ENCODE peak calls at places on chromosome 1, in six cellular contexts. One of them, this sample, is unnamed.

GRCh38 chr1:228513244-228513900 is 26.2 kb downstream of the RNF187 start:
- DNase-seq in CD4-positive, alpha-beta T cell: no peak
- DNase-seq in uterus: no peak
- DNase-seq in stimulated activated CD4-positive, alpha-beta T cell treated with anti-CD3 and anti-CD28 coated beads, Interleukin-2, amount 100 ng/mL, for 48 hours: no peak
- DNase-seq in WTC11: no peak
- DNase-seq in AG04449: no peak
- DNase-seq in this sample: no peak

GRCh38 chr1:8970870-8971337 is 25.2 kb downstream of the CA6 start:
- DNase-seq in stimulated activated CD4-positive, alpha-beta T cell treated with anti-CD3 and anti-CD28 coated beads, Interleukin-2, amount 100 ng/mL, for 48 hours: no peak
- DNase-seq in AG04449: no peak
- DNase-seq in uterus: no peak
- DNase-seq in WTC11: no peak
- DNase-seq in CD4-positive, alpha-beta T cell: peak
- DNase-seq in this sample: no peak

GRCh38 chr1:22529901-22530621 is 33.2 kb upstream of the EPHA8 start:
- DNase-seq in CD4-positive, alpha-beta T cell: no peak
- DNase-seq in stimulated activated CD4-positive, alpha-beta T cell treated with anti-CD3 and anti-CD28 coated beads, Interleukin-2, amount 100 ng/mL, for 48 hours: no peak
- DNase-seq in AG04449: no peak
- DNase-seq in WTC11: no peak
- DNase-seq in uterus: peak
- DNase-seq in this sample: no peak

GRCh38 chr1:202964755-202965440 is 2.2 kb downstream of the CYB5R1 start:
- DNase-seq in stimulated activated CD4-positive, alpha-beta T cell treated with anti-CD3 and anti-CD28 coated beads, Interleukin-2, amount 100 ng/mL, for 48 hours: no peak
- DNase-seq in uterus: no peak
- DNase-seq in AG04449: no peak
- DNase-seq in CD4-positive, alpha-beta T cell: no peak
- DNase-seq in WTC11: no peak
- DNase-seq in this sample: no peak

GRCh38 chr1:154747841-154748766 is 122.0 kb downstream of the KCNN3 start:
- DNase-seq in WTC11: no peak
- DNase-seq in uterus: no peak
- DNase-seq in CD4-positive, alpha-beta T cell: peak
- DNase-seq in AG04449: no peak
- DNase-seq in stimulated activated CD4-positive, alpha-beta T cell treated with anti-CD3 and anti-CD28 coated beads, Interleukin-2, amount 100 ng/mL, for 48 hours: peak
- DNase-seq in this sample: peak

GRCh38 chr1:119285482-119285881 is 83.1 kb upstream of the HAO2 start:
- DNase-seq in WTC11: no peak
- DNase-seq in uterus: no peak
- DNase-seq in CD4-positive, alpha-beta T cell: no peak
- DNase-seq in stimulated activated CD4-positive, alpha-beta T cell treated with anti-CD3 and anti-CD28 coated beads, Interleukin-2, amount 100 ng/mL, for 48 hours: no peak
- DNase-seq in AG04449: peak
- DNase-seq in this sample: no peak

GRCh38 chr1:166237675-166238074 is 70.9 kb upstream of the FAM78B start:
- DNase-seq in WTC11: no peak
- DNase-seq in CD4-positive, alpha-beta T cell: no peak
- DNase-seq in stimulated activated CD4-positive, alpha-beta T cell treated with anti-CD3 and anti-CD28 coated beads, Interleukin-2, amount 100 ng/mL, for 48 hours: no peak
- DNase-seq in uterus: no peak
- DNase-seq in AG04449: no peak
- DNase-seq in this sample: no peak

GRCh38 chr1:162361349-162361748 is 15.3 kb downstream of the SPATA46 start:
- DNase-seq in WTC11: no peak
- DNase-seq in AG04449: no peak
- DNase-seq in uterus: no peak
- DNase-seq in stimulated activated CD4-positive, alpha-beta T cell treated with anti-CD3 and anti-CD28 coated beads, Interleukin-2, amount 100 ng/mL, for 48 hours: no peak
- DNase-seq in CD4-positive, alpha-beta T cell: no peak
- DNase-seq in this sample: no peak

GRCh38 chr1:154884868-154885706 is 15.0 kb upstream of the KCNN3 start:
- DNase-seq in stimulated activated CD4-positive, alpha-beta T cell treated with anti-CD3 and anti-CD28 coated beads, Interleukin-2, amount 100 ng/mL, for 48 hours: no peak
- DNase-seq in WTC11: no peak
- DNase-seq in CD4-positive, alpha-beta T cell: no peak
- DNase-seq in uterus: no peak
- DNase-seq in AG04449: no peak
- DNase-seq in this sample: no peak

GRCh38 chr1:241444836-241445235 is 74.7 kb downstream of the FH start:
- DNase-seq in AG04449: no peak
- DNase-seq in CD4-positive, alpha-beta T cell: no peak
- DNase-seq in stimulated activated CD4-positive, alpha-beta T cell treated with anti-CD3 and anti-CD28 coated beads, Interleukin-2, amount 100 ng/mL, for 48 hours: no peak
- DNase-seq in WTC11: no peak
- DNase-seq in uterus: no peak
- DNase-seq in this sample: no peak

GRCh38 chr1:241706967-241707366 is 54.9 kb downstream of the WDR64 start:
- DNase-seq in uterus: no peak
- DNase-seq in WTC11: no peak
- DNase-seq in stimulated activated CD4-positive, alpha-beta T cell treated with anti-CD3 and anti-CD28 coated beads, Interleukin-2, amount 100 ng/mL, for 48 hours: no peak
- DNase-seq in CD4-positive, alpha-beta T cell: no peak
- DNase-seq in AG04449: no peak
- DNase-seq in this sample: no peak

GRCh38 chr1:22241250-22241649 is 98.4 kb upstream of the WNT4 start:
- DNase-seq in stimulated activated CD4-positive, alpha-beta T cell treated with anti-CD3 and anti-CD28 coated beads, Interleukin-2, amount 100 ng/mL, for 48 hours: no peak
- DNase-seq in CD4-positive, alpha-beta T cell: no peak
- DNase-seq in uterus: no peak
- DNase-seq in AG04449: no peak
- DNase-seq in WTC11: no peak
- DNase-seq in this sample: no peak

GRCh38 chr1:17070163-17070525 is 16.3 kb upstream of the SDHB start:
- DNase-seq in AG04449: no peak
- DNase-seq in stimulated activated CD4-positive, alpha-beta T cell treated with anti-CD3 and anti-CD28 coated beads, Interleukin-2, amount 100 ng/mL, for 48 hours: no peak
- DNase-seq in uterus: no peak
- DNase-seq in WTC11: no peak
- DNase-seq in CD4-positive, alpha-beta T cell: no peak
- DNase-seq in this sample: no peak

GRCh38 chr1:30756545-30757195 is 904 bp downstream of the LAPTM5 start:
- DNase-seq in uterus: no peak
- DNase-seq in AG04449: peak
- DNase-seq in stimulated activated CD4-positive, alpha-beta T cell treated with anti-CD3 and anti-CD28 coated beads, Interleukin-2, amount 100 ng/mL, for 48 hours: peak
- DNase-seq in CD4-positive, alpha-beta T cell: peak
- DNase-seq in WTC11: no peak
- DNase-seq in this sample: peak

GRCh38 chr1:87673748-87674147 is 345.1 kb downstream of the LMO4 start:
- DNase-seq in AG04449: no peak
- DNase-seq in WTC11: no peak
- DNase-seq in uterus: no peak
- DNase-seq in CD4-positive, alpha-beta T cell: no peak
- DNase-seq in stimulated activated CD4-positive, alpha-beta T cell treated with anti-CD3 and anti-CD28 coated beads, Interleukin-2, amount 100 ng/mL, for 48 hours: no peak
- DNase-seq in this sample: no peak

GRCh38 chr1:51559064-51559500 is 40.0 kb upstream of the EPS15 start:
- DNase-seq in WTC11: no peak
- DNase-seq in uterus: no peak
- DNase-seq in AG04449: no peak
- DNase-seq in CD4-positive, alpha-beta T cell: no peak
- DNase-seq in stimulated activated CD4-positive, alpha-beta T cell treated with anti-CD3 and anti-CD28 coated beads, Interleukin-2, amount 100 ng/mL, for 48 hours: no peak
- DNase-seq in this sample: no peak

GRCh38 chr1:227824204-227824603 is 8.7 kb downstream of the PRSS38 start:
- DNase-seq in uterus: no peak
- DNase-seq in AG04449: no peak
- DNase-seq in stimulated activated CD4-positive, alpha-beta T cell treated with anti-CD3 and anti-CD28 coated beads, Interleukin-2, amount 100 ng/mL, for 48 hours: no peak
- DNase-seq in CD4-positive, alpha-beta T cell: no peak
- DNase-seq in WTC11: no peak
- DNase-seq in this sample: no peak

GRCh38 chr1:46400398-46400797 is 6.3 kb downstream of the FAAH start:
- DNase-seq in stimulated activated CD4-positive, alpha-beta T cell treated with anti-CD3 and anti-CD28 coated beads, Interleukin-2, amount 100 ng/mL, for 48 hours: no peak
- DNase-seq in CD4-positive, alpha-beta T cell: no peak
- DNase-seq in AG04449: no peak
- DNase-seq in WTC11: no peak
- DNase-seq in uterus: no peak
- DNase-seq in this sample: no peak

GRCh38 chr1:145782166-145783099 is 41.5 kb downstream of the RNF115 start:
- DNase-seq in CD4-positive, alpha-beta T cell: no peak
- DNase-seq in uterus: no peak
- DNase-seq in AG04449: peak
- DNase-seq in stimulated activated CD4-positive, alpha-beta T cell treated with anti-CD3 and anti-CD28 coated beads, Interleukin-2, amount 100 ng/mL, for 48 hours: no peak
- DNase-seq in WTC11: no peak
- DNase-seq in this sample: no peak

GRCh38 chr1:110286564-110286963 is 52.6 kb upstream of the RBM15 start:
- DNase-seq in WTC11: no peak
- DNase-seq in uterus: no peak
- DNase-seq in CD4-positive, alpha-beta T cell: no peak
- DNase-seq in stimulated activated CD4-positive, alpha-beta T cell treated with anti-CD3 and anti-CD28 coated beads, Interleukin-2, amount 100 ng/mL, for 48 hours: no peak
- DNase-seq in AG04449: no peak
- DNase-seq in this sample: no peak

GRCh38 chr1:67791686-67792475 is 41.4 kb downstream of the GNG12 start:
- DNase-seq in stimulated activated CD4-positive, alpha-beta T cell treated with anti-CD3 and anti-CD28 coated beads, Interleukin-2, amount 100 ng/mL, for 48 hours: no peak
- DNase-seq in CD4-positive, alpha-beta T cell: no peak
- DNase-seq in uterus: peak
- DNase-seq in WTC11: no peak
- DNase-seq in AG04449: peak
- DNase-seq in this sample: no peak

This sample was measured in AML-193.